ENCODE peak calls at places on chromosome 2, in seven cellular contexts. T is caudate nucleus, V is HT1080, O is GM23248, H is T-helper 2 cell, R is AG08395, U is H54. P is an unnamed sample.

GRCh38 chr2:100639588-100640195 is 76.9 kb downstream of the PDCL3 start:
- DNase-seq in T (no peak), O (no peak), H (no peak), U (no peak), V (no peak), R (no peak), P (no peak)

GRCh38 chr2:8662239-8662879 is 19.5 kb upstream of the ID2 start:
- DNase-seq in R (peak), U (peak), T (no peak), H (no peak), O (peak), V (peak), P (peak)

GRCh38 chr2:71223767-71224333 is 3.1 kb downstream of the PAIP2B start:
- DNase-seq in O (peak), R (no peak), H (no peak), U (peak), V (peak), T (peak), P (no peak)

GRCh38 chr2:9249036-9249800 is 42.6 kb downstream of the ASAP2 start:
- DNase-seq in T (no peak), O (peak), V (peak), H (no peak), R (peak), U (peak), P (no peak)

GRCh38 chr2:234951386-234952269 is at the start of gene SH3BP4:
- DNase-seq in H (peak), T (peak), R (peak), U (peak), O (peak), V (peak), P (peak)

GRCh38 chr2:60550984-60551240 is 2.5 kb downstream of the BCL11A start:
- DNase-seq in H (no peak), U (no peak), T (no peak), V (no peak), O (no peak), R (no peak), P (no peak)

GRCh38 chr2:47035615-47036488 is 119.3 kb downstream of the STPG4 start:
- DNase-seq in U (no peak), H (no peak), R (no peak), T (no peak), V (no peak), O (no peak), P (no peak)

GRCh38 chr2:217919781-217920351 is 82.9 kb downstream of the TNS1 start:
- DNase-seq in U (peak), O (peak), V (peak), H (no peak), R (peak), T (no peak), P (no peak)

GRCh38 chr2:219368690-219369108 is 19.0 kb downstream of the DNPEP start:
- DNase-seq in V (no peak), T (no peak), O (peak), U (no peak), R (peak), H (no peak), P (no peak)

GRCh38 chr2:222778400-222778799 is 82.4 kb upstream of the ACSL3 start:
- DNase-seq in R (no peak), U (no peak), H (no peak), O (no peak), T (no peak), V (no peak), P (no peak)

GRCh38 chr2:85663684-85664565 is 4.1 kb downstream of the SFTPB start:
- DNase-seq in R (no peak), T (no peak), U (no peak), H (no peak), V (no peak), O (no peak), P (no peak)